ENCODE peak calls at places on chromosomes 12 and 14, in four cellular contexts. One of them, this sample, is unnamed.

GRCh38 chr12:132282950-132283771 is 46.2 kb downstream of the GALNT9 start:
- DNase-seq in heart left ventricle: no peak
- DNase-seq in IMR-90: no peak
- DNase-seq in substantia nigra: no peak
- DNase-seq in this sample: no peak

GRCh38 chr14:105067140-105067968 is 2.1 kb upstream of the GPR132 start:
- DNase-seq in IMR-90: peak
- DNase-seq in heart left ventricle: no peak
- DNase-seq in substantia nigra: no peak
- DNase-seq in this sample: no peak

GRCh38 chr12:117671734-117672133 is 297.1 kb downstream of the KSR2 start:
- DNase-seq in heart left ventricle: no peak
- DNase-seq in substantia nigra: no peak
- DNase-seq in IMR-90: no peak
- DNase-seq in this sample: no peak

GRCh38 chr12:116317986-116318737 is 40.7 kb upstream of the MED13L start:
- DNase-seq in substantia nigra: no peak
- DNase-seq in IMR-90: no peak
- DNase-seq in heart left ventricle: no peak
- DNase-seq in this sample: no peak

GRCh38 chr12:52508211-52508610 is 12.0 kb downstream of the KRT5 start:
- DNase-seq in IMR-90: no peak
- DNase-seq in heart left ventricle: no peak
- DNase-seq in substantia nigra: no peak
- DNase-seq in this sample: no peak

GRCh38 chr12:51442324-51442723 is 17.7 kb downstream of the SLC4A8 start:
- DNase-seq in substantia nigra: no peak
- DNase-seq in IMR-90: peak
- DNase-seq in heart left ventricle: no peak
- DNase-seq in this sample: no peak

GRCh38 chr14:97077253-97077653 is 280.1 kb downstream of the VRK1 start:
- DNase-seq in heart left ventricle: peak
- DNase-seq in IMR-90: no peak
- DNase-seq in substantia nigra: peak
- DNase-seq in this sample: no peak

GRCh38 chr14:74911704-74912103 is 11.4 kb downstream of the RPS6KL1 start:
- DNase-seq in substantia nigra: no peak
- DNase-seq in IMR-90: no peak
- DNase-seq in heart left ventricle: no peak
- DNase-seq in this sample: no peak

GRCh38 chr12:11827096-11827841 is 177.8 kb downstream of the ETV6 start:
- DNase-seq in substantia nigra: no peak
- DNase-seq in heart left ventricle: peak
- DNase-seq in IMR-90: no peak
- DNase-seq in this sample: no peak

GRCh38 chr14:77882098-77882497 is 82.2 kb downstream of the ADCK1 start:
- DNase-seq in substantia nigra: no peak
- DNase-seq in IMR-90: no peak
- DNase-seq in heart left ventricle: peak
- DNase-seq in this sample: no peak

GRCh38 chr12:27982380-27982779 is 9.8 kb upstream of the PTHLH start:
- DNase-seq in substantia nigra: no peak
- DNase-seq in heart left ventricle: no peak
- DNase-seq in IMR-90: no peak
- DNase-seq in this sample: no peak

GRCh38 chr14:54738009-54738408 is 164.6 kb downstream of the GCH1 start:
- DNase-seq in IMR-90: no peak
- DNase-seq in heart left ventricle: peak
- DNase-seq in substantia nigra: no peak
- DNase-seq in this sample: no peak

GRCh38 chr12:14731821-14732220 is 35.4 kb upstream of the GUCY2C start:
- DNase-seq in substantia nigra: no peak
- DNase-seq in IMR-90: no peak
- DNase-seq in heart left ventricle: no peak
- DNase-seq in this sample: no peak

GRCh38 chr12:15603461-15604085 is 185.6 kb downstream of the EPS8 start:
- DNase-seq in substantia nigra: no peak
- DNase-seq in heart left ventricle: no peak
- DNase-seq in IMR-90: peak
- DNase-seq in this sample: no peak

GRCh38 chr12:53052419-53053222 is 2.8 kb downstream of the TNS2 start:
- DNase-seq in heart left ventricle: peak
- DNase-seq in substantia nigra: peak
- DNase-seq in IMR-90: peak
- DNase-seq in this sample: peak

GRCh38 chr12:6950401-6950801 is 755 bp upstream of the PTPN6 start:
- DNase-seq in heart left ventricle: no peak
- DNase-seq in IMR-90: no peak
- DNase-seq in substantia nigra: no peak
- DNase-seq in this sample: no peak
- H3K27ac ChIP-seq in heart left ventricle: no peak
- H3K27ac ChIP-seq in IMR-90: no peak
- H3K27ac ChIP-seq in substantia nigra: peak
- H3K27ac ChIP-seq in this sample: peak

DNA sequence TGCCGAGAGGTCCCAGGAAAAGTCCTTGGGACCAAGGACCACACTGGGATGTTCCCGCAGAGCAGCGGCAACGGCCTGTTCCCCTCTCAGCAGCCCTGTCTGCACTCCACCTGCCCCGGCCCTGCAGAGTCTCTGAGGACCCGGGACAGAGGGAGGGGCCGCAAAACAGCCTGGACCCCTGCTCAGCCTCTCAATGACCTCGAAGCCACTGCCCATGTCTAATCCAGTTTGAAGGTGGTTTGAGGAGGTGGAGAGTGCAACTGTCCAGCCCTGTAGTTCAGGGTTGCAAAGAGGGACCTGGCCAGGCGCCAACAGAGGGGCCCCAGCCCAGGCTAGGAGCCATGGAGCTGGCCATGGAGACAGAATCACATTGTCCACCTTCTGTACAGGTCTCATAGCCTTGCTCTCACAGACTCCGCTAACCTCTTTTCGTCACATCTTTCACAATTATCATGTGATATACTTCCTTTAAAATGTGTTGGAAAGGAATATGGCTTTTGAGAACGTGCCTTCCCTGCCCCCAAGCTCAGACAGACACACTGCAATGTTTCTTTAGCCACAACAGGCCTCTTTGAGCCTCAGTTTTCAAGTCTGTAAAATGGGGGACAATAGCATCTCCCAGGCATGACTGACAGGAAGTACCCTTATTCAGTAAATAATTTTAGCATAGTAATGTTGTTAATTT is 49.3 kb downstream of the ACTN1 start:
- DNase-seq in IMR-90: no peak
- DNase-seq in heart left ventricle: peak
- DNase-seq in substantia nigra: no peak
- DNase-seq in this sample: no peak
- H3K27ac ChIP-seq in IMR-90: no peak
- H3K27ac ChIP-seq in heart left ventricle: no peak
- H3K27ac ChIP-seq in substantia nigra: no peak
- H3K27ac ChIP-seq in this sample: no peak

GRCh38 chr12:96350982-96351381 is 49.3 kb downstream of the CDK17 start:
- DNase-seq in heart left ventricle: no peak
- DNase-seq in IMR-90: no peak
- DNase-seq in substantia nigra: no peak
- DNase-seq in this sample: no peak
- H3K27ac ChIP-seq in heart left ventricle: no peak
- H3K27ac ChIP-seq in IMR-90: no peak
- H3K27ac ChIP-seq in substantia nigra: no peak
- H3K27ac ChIP-seq in this sample: no peak

GRCh38 chr14:103712633-103713247 is 2.5 kb downstream of the XRCC3 start:
- DNase-seq in substantia nigra: no peak
- DNase-seq in IMR-90: no peak
- DNase-seq in heart left ventricle: no peak
- DNase-seq in this sample: no peak

GRCh38 chr14:103715052-103716000 is at the start of the genes XRCC3 and ZFYVE21:
- DNase-seq in IMR-90: peak
- DNase-seq in substantia nigra: peak
- DNase-seq in heart left ventricle: peak
- DNase-seq in this sample: peak

GRCh38 chr14:103714063-103714724 is 1.1 kb downstream of the XRCC3 start:
- DNase-seq in heart left ventricle: no peak
- DNase-seq in substantia nigra: no peak
- DNase-seq in IMR-90: no peak
- DNase-seq in this sample: no peak

GRCh38 chr14:103711516-103712431 is 3.5 kb downstream of the XRCC3 start:
- DNase-seq in heart left ventricle: peak
- DNase-seq in IMR-90: no peak
- DNase-seq in substantia nigra: peak
- DNase-seq in this sample: peak

GRCh38 chr14:103713304-103714062 is 1.8 kb downstream of the XRCC3 start:
- DNase-seq in heart left ventricle: no peak
- DNase-seq in substantia nigra: no peak
- DNase-seq in IMR-90: no peak
- DNase-seq in this sample: no peak
- H3K27ac ChIP-seq in heart left ventricle: no peak
- H3K27ac ChIP-seq in substantia nigra: no peak
- H3K27ac ChIP-seq in IMR-90: no peak
- H3K27ac ChIP-seq in this sample: no peak

This sample was measured in lung.